ENCODE peak calls at places on chromosomes 6 and 20, in six cellular contexts. U is HCT116, C is sigmoid colon, O is stomach, Y is esophagus squamous epithelium, S is HepG2. F is an unnamed sample. For H3K36me3, the result is how much of the 10 kb centered on the place peaks cover.

GRCh38 chr6:48764261-48764660 is 653.3 kb upstream of the PTCHD4 start:
- DNase-seq in S (no peak), O (no peak), U (no peak), C (no peak), Y (no peak), F (no peak)

GRCh38 chr20:41172296-41173140 is 35.2 kb downstream of the PLCG1 start:
- DNase-seq in Y (no peak), O (peak), S (no peak), C (peak), U (no peak), F (peak)

GRCh38 chr6:121851056-121851455 is 415.6 kb downstream of the GJA1 start:
- DNase-seq in C (no peak), Y (no peak), U (no peak), O (no peak), S (no peak), F (no peak)

GRCh38 chr20:1741309-1742048 is 83.9 kb upstream of the SIRPG start:
- DNase-seq in C (no peak), Y (no peak), O (no peak), S (no peak), U (no peak), F (no peak)

GRCh38 chr20:4445331-4445730 is 276.4 kb upstream of the PRND start:
- DNase-seq in U (no peak), S (no peak), O (no peak), Y (no peak), C (no peak), F (no peak)

GRCh38 chr6:134057478-134057877 is 5.1 kb upstream of the SLC2A12 start:
- DNase-seq in C (no peak), U (no peak), O (no peak), Y (no peak), S (no peak), F (no peak)

GRCh38 chr20:52747736-52748135 is 224.4 kb upstream of the TSHZ2 start:
- DNase-seq in O (no peak), U (no peak), S (peak), C (no peak), Y (no peak), F (no peak)

GRCh38 chr6:118735320-118735719 is 83.9 kb upstream of the CEP85L start:
- DNase-seq in Y (no peak), C (no peak), U (no peak), O (no peak), S (peak), F (no peak)

GRCh38 chr20:58851221-58851968 is 693 bp upstream of the GNAS-AS1 start:
- DNase-seq in U (no peak), S (no peak), O (no peak), C (no peak), Y (no peak), F (no peak)

GRCh38 chr20:427849-428657 is 20.0 kb downstream of the RBCK1 start:
- DNase-seq in Y (no peak), U (no peak), O (no peak), S (no peak), C (no peak), F (no peak)

GRCh38 chr6:75524322-75524972 is 30.8 kb upstream of the FILIP1 start:
- DNase-seq in C (no peak), O (no peak), Y (no peak), S (peak), U (peak), F (no peak)

GRCh38 chr20:38147751-38148150 is 17.3 kb downstream of the TGM2 start:
- DNase-seq in S (no peak), C (no peak), Y (no peak), O (no peak), U (no peak), F (no peak)

GRCh38 chr6:113809818-113810217 is 47.3 kb upstream of the MARCKS start:
- DNase-seq in O (no peak), Y (no peak), C (no peak), U (no peak), S (no peak), F (no peak)

GRCh38 chr6:10621227-10621626 is 73.2 kb downstream of the C6orf52 start:
- DNase-seq in U (no peak), S (no peak), Y (no peak), O (no peak), C (no peak), F (peak)

GRCh38 chr6:38027685-38028373 is 208.3 kb downstream of the ZFAND3 start:
- DNase-seq in S (no peak), O (no peak), U (no peak), Y (no peak), C (no peak), F (no peak)

GRCh38 chr20:40651121-40651520 is 37.9 kb downstream of the MAFB start:
- DNase-seq in S (no peak), O (no peak), Y (no peak), U (no peak), C (no peak), F (no peak)

GRCh38 chr6:131923356-131923755 is 27.8 kb downstream of the CCN2 start:
- DNase-seq in C (peak), S (peak), Y (no peak), O (peak), U (peak), F (no peak)

GRCh38 chr6:167733740-167734661 is 92.7 kb upstream of the AFDN start:
- DNase-seq in Y (no peak), O (peak), S (peak), C (peak), U (no peak), F (peak)

DNA sequence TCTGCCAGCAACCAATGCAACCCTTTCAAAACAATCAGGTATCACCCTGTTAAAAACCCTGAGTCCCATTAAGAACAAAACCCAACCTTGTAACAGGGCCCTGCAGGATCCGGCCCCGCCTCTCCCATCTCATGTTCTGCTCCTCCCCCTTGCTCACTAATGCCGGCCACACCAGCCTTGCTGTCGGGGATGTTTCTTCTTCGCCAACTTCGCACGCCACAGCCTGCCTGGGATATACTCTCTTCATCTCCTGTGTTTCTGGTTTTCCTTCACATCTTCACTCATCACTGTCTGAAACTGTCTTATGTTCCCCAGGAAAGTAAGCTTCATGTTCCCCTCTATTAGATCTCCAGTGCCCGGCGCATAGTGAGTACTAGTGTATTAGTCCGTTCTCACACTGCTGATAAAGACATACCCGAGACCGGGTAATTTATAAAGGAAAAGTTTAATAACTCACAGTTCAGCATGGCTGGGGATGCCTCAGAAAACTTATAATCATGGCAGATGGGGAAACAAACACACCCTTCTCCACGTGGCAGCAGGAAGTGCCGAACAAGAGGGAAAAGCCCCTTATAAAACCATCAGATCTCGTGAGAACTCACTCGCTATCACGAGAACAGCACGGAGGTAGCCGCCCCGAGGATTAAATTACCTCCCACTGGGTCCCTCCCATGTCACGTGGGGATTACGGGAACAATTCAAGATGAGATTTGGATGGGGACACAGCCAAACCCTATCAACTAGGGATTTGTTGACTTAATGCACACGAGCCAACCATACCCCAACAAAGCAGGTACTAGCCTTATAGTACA is 5.1 kb downstream of the TP53RK start:
- DNase-seq in Y (no peak), C (peak), S (no peak), O (peak), U (no peak), F (peak)
- TF ChIP-seq POLR2A in Y (no peak), C (no peak), S (no peak), O (no peak), U (no peak), F (no peak)

DNA sequence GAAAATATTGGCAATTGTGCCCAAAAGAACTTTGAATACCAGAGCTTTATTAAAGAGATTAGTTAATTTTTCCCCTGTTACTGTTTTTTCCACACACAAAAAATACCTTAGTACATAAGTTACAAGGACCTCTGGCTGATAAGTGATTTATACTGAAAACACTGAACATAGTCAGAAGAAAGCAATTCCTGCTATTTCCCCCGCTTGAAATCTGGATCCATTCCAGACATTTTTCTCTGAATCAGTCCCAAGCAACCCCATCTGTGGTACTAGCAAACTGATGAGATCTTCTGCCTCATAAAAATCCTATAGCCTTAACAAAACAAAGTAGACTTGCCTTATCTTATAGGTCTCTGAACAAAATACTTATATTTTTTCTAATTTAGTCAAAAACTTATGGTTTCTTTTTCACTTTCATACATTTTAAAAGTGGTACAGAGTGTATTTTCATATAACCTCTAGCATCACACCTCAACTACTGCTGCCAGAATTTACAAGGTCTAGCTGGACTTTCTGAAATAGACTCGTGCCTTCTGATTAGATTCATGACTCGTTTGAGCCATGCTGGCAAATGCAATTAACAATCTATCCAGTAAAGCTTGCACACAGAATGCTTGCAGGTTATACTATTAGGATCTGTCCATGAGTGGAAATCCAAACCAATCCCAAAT is 111.9 kb downstream of the TBX18 start:
- DNase-seq in S (no peak), U (no peak), C (no peak), Y (no peak), O (no peak), F (no peak)
- H3K4me3 ChIP-seq in S (no peak), U (no peak), C (no peak), Y (no peak), O (no peak), F (no peak)

GRCh38 chr6:140276133-140276532 is 901.7 kb upstream of the CITED2 start:
- DNase-seq in U (no peak), Y (no peak), S (no peak), C (no peak), O (no peak), F (no peak)
- H3K36me3 ChIP-seq in U (under half), Y (under half), S (under half), C (under half), O (under half), F (under half)

GRCh38 chr6:28141500-28142329 is at the start of gene ZKSCAN8:
- DNase-seq in C (peak), O (peak), S (peak), Y (peak), U (peak), F (peak)
- TF ChIP-seq POLR2A in C (peak), O (no peak), S (peak), Y (peak), U (peak), F (peak)

DNA sequence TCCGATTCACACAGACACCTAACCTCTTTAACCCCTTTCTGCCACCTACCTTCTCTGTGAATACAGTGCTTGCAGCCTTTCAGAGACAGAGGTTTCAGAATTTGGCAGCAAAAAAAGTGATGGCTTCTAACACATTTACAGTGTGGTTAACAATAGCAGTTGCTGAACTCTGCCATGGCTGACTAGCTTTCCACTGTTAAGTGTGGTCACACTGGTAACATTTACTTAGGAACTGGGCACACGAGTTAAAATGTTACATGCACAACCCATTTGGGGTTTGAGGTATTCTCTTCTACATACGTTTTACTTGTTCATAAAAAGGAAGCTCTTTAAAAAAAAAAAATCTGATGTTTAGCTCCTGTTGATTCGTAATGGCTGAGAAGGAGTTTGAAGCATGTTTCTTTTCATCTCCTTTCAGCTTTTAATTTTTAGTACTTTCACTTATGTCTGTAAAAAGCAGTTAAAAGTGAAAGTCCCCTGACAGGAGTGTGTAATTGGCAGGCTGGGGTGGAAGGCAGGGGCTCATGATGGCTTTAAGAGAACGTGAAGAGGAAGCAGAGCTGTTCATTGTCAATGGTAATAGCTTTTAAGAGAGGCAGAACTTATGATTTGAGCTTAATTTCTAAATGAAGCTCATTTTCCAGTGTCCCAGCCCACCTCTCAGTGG is 245.9 kb downstream of the FARS2 start:
- DNase-seq in U (no peak), O (no peak), Y (no peak), S (no peak), C (no peak), F (no peak)
- H3K4me3 ChIP-seq in U (no peak), O (no peak), Y (no peak), S (no peak), C (no peak), F (no peak)

GRCh38 chr20:50111829-50112495 is 988 bp downstream of the UBE2V1 start:
- DNase-seq in S (no peak), O (no peak), Y (no peak), U (no peak), C (no peak), F (no peak)
- H3K36me3 ChIP-seq in S (under half), O (under half), Y (under half), U (under half), C (under half), F (under half)

GRCh38 chr6:32803416-32803815 is 13.4 kb downstream of the HLA-DOB start:
- DNase-seq in C (no peak), S (no peak), Y (no peak), U (no peak), O (no peak), F (no peak)

GRCh38 chr6:32807020-32807580 is 9.7 kb downstream of the HLA-DOB start:
- DNase-seq in S (no peak), C (no peak), U (no peak), O (no peak), Y (no peak), F (no peak)
- TF ChIP-seq POLR2A in S (no peak), C (no peak), U (no peak), O (no peak), Y (no peak), F (no peak)

GRCh38 chr6:44560458-44561061 is 173.1 kb downstream of the CDC5L start:
- DNase-seq in C (no peak), Y (no peak), U (no peak), O (no peak), S (no peak), F (no peak)
- H3K4me3 ChIP-seq in C (no peak), Y (no peak), U (no peak), O (no peak), S (no peak), F (no peak)

DNA sequence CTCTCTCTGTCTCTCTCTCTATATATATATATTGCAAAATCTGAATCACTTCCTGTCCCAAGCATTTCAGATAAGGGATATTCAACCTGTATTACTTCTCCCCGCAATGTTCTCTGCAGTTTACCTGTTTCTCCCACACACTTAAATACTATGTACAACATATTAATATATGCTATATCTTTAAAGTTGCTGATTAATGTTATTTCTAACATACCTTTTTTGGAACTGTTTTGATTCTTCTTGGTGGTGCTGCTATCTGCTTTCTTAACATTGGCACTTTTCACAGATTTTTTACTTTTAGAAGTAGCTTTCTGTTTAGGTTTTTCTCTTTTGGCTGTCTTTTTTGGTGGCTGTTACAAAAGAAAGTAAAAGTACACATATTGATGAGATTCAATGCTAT is 27.2 kb downstream of the DEK start:
- DNase-seq in S (no peak), U (no peak), Y (no peak), C (no peak), O (no peak), F (no peak)
- H3K36me3 ChIP-seq in S (half or more), U (under half), Y (under half), C (under half), O (half or more), F (half or more)

GRCh38 chr6:26596579-26597388 is at the start of gene ABT1:
- DNase-seq in O (peak), U (peak), Y (peak), S (peak), C (peak), F (peak)
- TF ChIP-seq POLR2A in O (no peak), U (peak), Y (peak), S (peak), C (peak), F (no peak)

F was measured in heart left ventricle.